ENCODE peak calls at places on chromosomes 5 and 9, in seven cellular contexts. A, J, W, B, I, F and R are unnamed samples.

GRCh38 chr5:99955006-99955405 is 580.2 kb upstream of the FAM174A start:
- DNase-seq in A (no peak), J (no peak), W (no peak), B (no peak), I (no peak), F (no peak), R (no peak)

GRCh38 chr9:86971742-86972141 is 24.4 kb upstream of the GAS1 start:
- DNase-seq in A (no peak), J (no peak), W (no peak), B (no peak), I (no peak), F (no peak), R (no peak)

GRCh38 chr5:147170603-147171002 is 64.2 kb upstream of the STK32A start:
- DNase-seq in A (no peak), J (peak), W (no peak), B (no peak), I (no peak), F (no peak), R (no peak)

GRCh38 chr9:137759117-137759516 is 118.5 kb upstream of the CACNA1B start:
- DNase-seq in A (no peak), J (no peak), W (no peak), B (peak), I (no peak), F (no peak), R (no peak)

GRCh38 chr5:172110921-172111873 is 76.8 kb downstream of the STK10 start:
- DNase-seq in A (peak), J (no peak), W (peak), B (peak), I (peak), F (no peak), R (peak)

GRCh38 chr9:116049506-116049905 is 104.1 kb upstream of the PAPPA start:
- DNase-seq in A (no peak), J (no peak), W (no peak), B (no peak), I (no peak), F (no peak), R (no peak)

GRCh38 chr9:129489838-129490582 is 130.9 kb downstream of the C9orf50 start:
- DNase-seq in A (no peak), J (no peak), W (peak), B (no peak), I (no peak), F (no peak), R (no peak)

GRCh38 chr9:132141948-132142594 is 19.8 kb upstream of the NTNG2 start:
- DNase-seq in A (no peak), J (no peak), W (no peak), B (no peak), I (no peak), F (no peak), R (no peak)

GRCh38 chr9:32351845-32352244 is 32.6 kb upstream of the ACO1 start:
- DNase-seq in A (no peak), J (no peak), W (no peak), B (no peak), I (no peak), F (peak), R (no peak)

GRCh38 chr5:131379723-131380122 is 115.9 kb downstream of the CDC42SE2 start:
- DNase-seq in A (no peak), J (peak), W (no peak), B (peak), I (no peak), F (no peak), R (no peak)

GRCh38 chr9:88233091-88233490 is 94.8 kb upstream of the SPATA31C2 start:
- DNase-seq in A (no peak), J (no peak), W (no peak), B (no peak), I (no peak), F (no peak), R (no peak)

GRCh38 chr5:73170522-73170921 is 2.5 kb upstream of the TMEM174 start:
- DNase-seq in A (no peak), J (peak), W (peak), B (no peak), I (no peak), F (peak), R (no peak)

DNA sequence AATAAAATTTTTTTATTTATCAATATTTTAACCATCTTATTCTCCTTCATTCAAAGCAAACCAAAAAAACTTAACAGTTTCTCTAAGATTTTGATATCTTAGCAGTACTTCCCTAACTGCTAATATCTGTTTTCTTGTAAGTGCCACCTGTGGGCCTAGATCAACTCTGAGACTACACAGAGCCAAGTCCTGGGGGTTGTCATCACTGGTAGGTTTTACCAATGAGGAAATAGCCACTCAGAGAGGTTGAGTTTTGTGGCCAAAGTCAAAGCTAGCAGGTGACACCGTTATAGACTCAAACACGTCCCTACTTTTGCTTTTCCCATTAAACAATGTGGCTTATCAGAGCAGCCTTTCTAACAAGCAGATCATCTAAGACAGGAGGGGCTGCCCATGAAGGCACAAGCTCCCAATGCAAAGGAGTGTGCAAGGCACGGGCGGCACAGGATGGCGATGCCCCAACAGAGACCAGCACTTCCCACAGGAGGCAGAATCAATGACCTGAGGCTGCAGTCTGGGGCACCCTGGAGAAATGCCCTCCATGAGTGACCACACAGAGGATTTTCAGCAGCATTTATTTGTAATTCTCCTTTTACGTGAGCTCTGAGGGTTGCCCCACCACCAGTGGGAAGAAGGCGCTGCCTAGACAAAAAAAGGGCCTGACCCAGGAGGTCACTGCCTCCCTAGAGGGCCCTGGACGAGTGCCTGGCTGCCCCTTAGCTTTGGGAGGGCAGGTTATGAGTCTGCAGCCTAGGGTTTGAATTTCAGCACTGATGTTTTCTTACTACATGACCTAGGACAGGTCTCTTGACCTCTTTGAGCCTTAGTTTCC is 7.4 kb downstream of the TBC1D2 start:
- DNase-seq in A (no peak), J (no peak), W (peak), B (no peak), I (no peak), F (no peak), R (no peak)
- TF ChIP-seq TAF1 in A (no peak), J (no peak), W (no peak), B (no peak), I (no peak), F (no peak), R (no peak)

DNA sequence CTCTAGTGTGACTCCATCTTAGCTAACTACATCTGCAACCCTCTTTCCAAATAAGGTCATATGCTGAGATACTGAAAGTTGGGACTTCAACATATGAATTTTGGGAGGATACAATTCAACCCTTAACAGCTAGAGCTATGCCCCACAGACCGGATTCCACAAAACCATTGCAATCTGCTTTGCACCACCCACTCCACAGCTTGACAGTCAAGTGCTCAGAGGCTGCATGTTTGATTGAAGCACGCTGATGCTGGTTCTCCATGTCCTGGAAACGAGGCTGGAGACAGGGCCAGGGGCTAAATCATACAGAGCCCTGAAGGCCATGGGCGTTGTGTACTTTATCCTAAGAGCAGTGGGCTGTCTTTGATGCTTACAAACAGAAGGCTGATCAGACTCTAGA is 122.8 kb downstream of the MTX3 start:
- DNase-seq in A (no peak), J (no peak), W (no peak), B (no peak), I (no peak), F (no peak), R (no peak)
- TF ChIP-seq TAF1 in A (no peak), J (no peak), W (no peak), B (no peak), I (no peak), F (no peak), R (no peak)

GRCh38 chr5:38807570-38808461 is 38.0 kb upstream of the OSMR start:
- DNase-seq in A (no peak), J (no peak), W (no peak), B (no peak), I (no peak), F (no peak), R (no peak)

GRCh38 chr5:38803246-38803645 is 42.6 kb upstream of the OSMR start:
- DNase-seq in A (no peak), J (no peak), W (no peak), B (no peak), I (no peak), F (no peak), R (no peak)

GRCh38 chr5:38809388-38810359 is 36.1 kb upstream of the OSMR start:
- DNase-seq in A (peak), J (peak), W (peak), B (no peak), I (peak), F (peak), R (peak)

DNA sequence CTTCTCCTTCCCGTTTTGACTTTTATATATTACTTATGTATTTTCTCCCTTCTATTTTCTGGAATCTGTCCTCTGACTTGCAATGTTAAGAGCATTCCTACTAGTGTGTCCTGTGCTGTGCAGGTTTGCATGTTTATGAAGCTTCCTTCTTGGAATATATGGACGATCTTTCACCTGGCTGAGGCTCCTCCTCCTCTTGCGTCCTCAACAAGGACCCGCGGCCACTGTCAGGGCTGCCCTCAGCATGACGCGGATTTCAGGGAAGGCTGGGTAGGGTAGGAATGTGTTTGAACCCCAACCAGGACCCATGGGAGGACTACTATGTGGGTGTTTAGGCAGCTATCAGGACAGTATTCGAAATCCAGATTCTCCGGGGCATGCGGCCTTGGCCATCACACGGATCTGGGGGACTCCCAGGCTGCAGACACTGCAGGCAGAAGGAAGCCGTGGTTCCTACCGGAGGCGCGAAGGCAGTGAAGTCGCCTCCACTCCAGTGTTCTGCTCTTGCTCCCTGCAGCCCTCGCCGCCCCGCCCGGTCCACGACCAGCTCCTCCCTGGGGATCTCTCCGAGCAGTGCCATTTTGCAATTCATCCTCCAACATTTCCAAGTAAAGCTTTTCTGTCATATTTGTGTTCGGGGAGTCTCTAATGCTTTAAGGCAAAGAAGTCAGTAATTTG is 37.0 kb upstream of the OSMR start:
- DNase-seq in A (no peak), J (no peak), W (no peak), B (no peak), I (no peak), F (no peak), R (no peak)
- TF ChIP-seq TAF1 in A (no peak), J (no peak), W (no peak), B (no peak), I (no peak), F (no peak), R (no peak)

DNA sequence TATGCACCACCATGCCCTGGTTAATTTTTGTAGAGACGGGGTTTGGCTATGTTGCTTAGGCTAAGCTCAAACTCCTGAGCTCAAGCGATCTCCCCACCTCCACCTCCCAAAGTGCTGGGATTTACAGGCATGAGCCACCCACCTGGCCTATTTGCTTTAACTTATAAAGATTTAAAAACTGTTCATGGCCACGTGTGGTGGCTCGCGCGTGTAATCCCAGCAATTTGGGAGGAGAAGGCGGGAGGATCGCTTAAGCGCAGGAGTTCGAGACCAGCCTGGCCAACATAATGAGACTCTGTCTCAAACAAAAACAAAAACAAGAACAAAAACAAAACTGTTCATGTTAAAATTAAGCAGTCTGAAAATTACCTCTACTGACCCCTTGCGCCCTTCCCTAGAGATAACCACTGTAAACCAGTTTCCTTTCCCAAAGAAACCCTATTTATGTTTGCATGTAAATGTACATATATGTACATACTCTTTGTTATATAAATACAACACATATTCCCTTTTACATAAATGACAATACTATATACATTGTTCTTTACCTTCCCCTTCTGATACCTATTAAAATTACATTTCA is 1.5 kb downstream of the AK6 start:
- DNase-seq in A (no peak), J (no peak), W (no peak), B (no peak), I (no peak), F (no peak), R (no peak)
- TF ChIP-seq TAF1 in A (no peak), J (no peak), W (no peak), B (no peak), I (no peak), F (no peak), R (no peak)

GRCh38 chr5:135266301-135266630 is 132.8 kb downstream of the MACROH2A1 start:
- DNase-seq in A (no peak), J (no peak), W (no peak), B (no peak), I (no peak), F (no peak), R (no peak)

GRCh38 chr5:135263022-135263668 is 135.9 kb downstream of the MACROH2A1 start:
- DNase-seq in A (no peak), J (peak), W (no peak), B (no peak), I (no peak), F (no peak), R (no peak)

GRCh38 chr5:135266975-135267374 is 132.1 kb downstream of the MACROH2A1 start:
- DNase-seq in A (no peak), J (no peak), W (no peak), B (no peak), I (no peak), F (no peak), R (no peak)

GRCh38 chr5:135264451-135265445 is 134.3 kb downstream of the MACROH2A1 start:
- DNase-seq in A (no peak), J (no peak), W (no peak), B (no peak), I (no peak), F (no peak), R (no peak)

GRCh38 chr5:135265497-135266300 is 133.3 kb downstream of the MACROH2A1 start:
- DNase-seq in A (no peak), J (no peak), W (no peak), B (no peak), I (no peak), F (no peak), R (no peak)
- TF ChIP-seq TAF1 in A (no peak), J (no peak), W (no peak), B (no peak), I (no peak), F (no peak), R (no peak)

GRCh38 chr5:54115768-54116403 is 194.5 kb downstream of the ARL15 start:
- DNase-seq in A (no peak), J (no peak), W (no peak), B (no peak), I (peak), F (no peak), R (no peak)
- TF ChIP-seq TAF1 in A (no peak), J (no peak), W (no peak), B (no peak), I (no peak), F (no peak), R (no peak)